ENCODE peak calls at places on chromosomes 1 and 21, in five cellular contexts. One of them, this sample, is unnamed.

GRCh38 chr1:203159844-203160243 is 15.8 kb downstream of the MYBPH start:
- DNase-seq in iPS-NIHi11: no peak
- DNase-seq in lower lobe of right lung: no peak
- DNase-seq in NCI-H1417: no peak
- DNase-seq in AG10803: no peak
- DNase-seq in this sample: no peak

GRCh38 chr1:202567747-202568146 is 142.5 kb downstream of the SYT2 start:
- DNase-seq in lower lobe of right lung: no peak
- DNase-seq in AG10803: peak; percentile 82
- DNase-seq in NCI-H1417: no peak
- DNase-seq in iPS-NIHi11: peak; percentile 46
- DNase-seq in this sample: no peak

GRCh38 chr1:7553042-7553690 is 217.9 kb upstream of the VAMP3 start:
- DNase-seq in iPS-NIHi11: no peak
- DNase-seq in AG10803: no peak
- DNase-seq in NCI-H1417: peak; percentile 5
- DNase-seq in lower lobe of right lung: no peak
- DNase-seq in this sample: no peak

GRCh38 chr1:49435291-49435690 is 588.5 kb downstream of the AGBL4 start:
- DNase-seq in NCI-H1417: peak; percentile 63
- DNase-seq in iPS-NIHi11: no peak
- DNase-seq in AG10803: no peak
- DNase-seq in lower lobe of right lung: no peak
- DNase-seq in this sample: peak; percentile 16

GRCh38 chr1:167052389-167052788 is 37.8 kb downstream of the GPA33 start:
- DNase-seq in lower lobe of right lung: no peak
- DNase-seq in iPS-NIHi11: peak; percentile 72
- DNase-seq in AG10803: no peak
- DNase-seq in NCI-H1417: peak; percentile 33
- DNase-seq in this sample: no peak

GRCh38 chr1:212479188-212479587 is 46.5 kb downstream of the NENF start:
- DNase-seq in AG10803: no peak
- DNase-seq in lower lobe of right lung: no peak
- DNase-seq in NCI-H1417: no peak
- DNase-seq in iPS-NIHi11: no peak
- DNase-seq in this sample: no peak

GRCh38 chr1:27522148-27522859 is 32.3 kb upstream of the WASF2 start:
- DNase-seq in iPS-NIHi11: no peak
- DNase-seq in NCI-H1417: peak; percentile 93
- DNase-seq in AG10803: no peak
- DNase-seq in lower lobe of right lung: peak; percentile 70
- DNase-seq in this sample: peak; percentile 99

GRCh38 chr1:52482326-52483004 is 70.4 kb downstream of the TUT4 start:
- DNase-seq in NCI-H1417: no peak
- DNase-seq in lower lobe of right lung: no peak
- DNase-seq in AG10803: no peak
- DNase-seq in iPS-NIHi11: no peak
- DNase-seq in this sample: no peak

GRCh38 chr21:42038826-42039425 is 28.8 kb upstream of the ZBTB21 start:
- DNase-seq in AG10803: peak; percentile 87
- DNase-seq in iPS-NIHi11: no peak
- DNase-seq in NCI-H1417: no peak
- DNase-seq in lower lobe of right lung: no peak
- DNase-seq in this sample: no peak

GRCh38 chr1:206866062-206866461 is 639 bp downstream of the IL20 start:
- DNase-seq in AG10803: peak; percentile 66
- DNase-seq in iPS-NIHi11: no peak
- DNase-seq in NCI-H1417: no peak
- DNase-seq in lower lobe of right lung: no peak
- DNase-seq in this sample: no peak

GRCh38 chr1:184709418-184709817 is 45.2 kb downstream of the EDEM3 start:
- DNase-seq in lower lobe of right lung: no peak
- DNase-seq in iPS-NIHi11: no peak
- DNase-seq in AG10803: no peak
- DNase-seq in NCI-H1417: no peak
- DNase-seq in this sample: no peak

GRCh38 chr1:226650236-226650841 is 88.7 kb downstream of the ITPKB start:
- DNase-seq in lower lobe of right lung: peak; percentile 42
- DNase-seq in NCI-H1417: no peak
- DNase-seq in iPS-NIHi11: no peak
- DNase-seq in AG10803: no peak
- DNase-seq in this sample: no peak

GRCh38 chr1:84271452-84272273 is 29.8 kb upstream of the SAMD13 start:
- DNase-seq in iPS-NIHi11: peak; percentile 21
- DNase-seq in lower lobe of right lung: no peak
- DNase-seq in AG10803: peak; percentile 44
- DNase-seq in NCI-H1417: peak; percentile 40
- DNase-seq in this sample: no peak

GRCh38 chr1:19087017-19087736 is 122.9 kb downstream of the UBR4 start:
- DNase-seq in iPS-NIHi11: no peak
- DNase-seq in AG10803: no peak
- DNase-seq in NCI-H1417: no peak
- DNase-seq in lower lobe of right lung: no peak
- DNase-seq in this sample: no peak

GRCh38 chr21:17550671-17551308 is 37.9 kb downstream of the CXADR start:
- DNase-seq in lower lobe of right lung: no peak
- DNase-seq in AG10803: no peak
- DNase-seq in iPS-NIHi11: no peak
- DNase-seq in NCI-H1417: no peak
- DNase-seq in this sample: no peak

GRCh38 chr21:34811368-34811767 is 142.6 kb downstream of the CLIC6 start:
- DNase-seq in lower lobe of right lung: no peak
- DNase-seq in AG10803: no peak
- DNase-seq in NCI-H1417: no peak
- DNase-seq in iPS-NIHi11: no peak
- DNase-seq in this sample: no peak

GRCh38 chr1:214310777-214311690 is 30.1 kb downstream of the SMYD2 start:
- DNase-seq in iPS-NIHi11: no peak
- DNase-seq in lower lobe of right lung: no peak
- DNase-seq in AG10803: no peak
- DNase-seq in NCI-H1417: no peak
- DNase-seq in this sample: no peak

GRCh38 chr1:152111515-152111968 is 3.7 kb downstream of the TCHH start:
- DNase-seq in NCI-H1417: peak; percentile 81
- DNase-seq in AG10803: peak; percentile 46
- DNase-seq in lower lobe of right lung: no peak
- DNase-seq in iPS-NIHi11: peak; percentile 21
- DNase-seq in this sample: no peak

GRCh38 chr1:96845464-96845863 is 123.9 kb downstream of the PTBP2 start:
- DNase-seq in NCI-H1417: no peak
- DNase-seq in lower lobe of right lung: no peak
- DNase-seq in AG10803: no peak
- DNase-seq in iPS-NIHi11: peak; percentile 69
- DNase-seq in this sample: no peak

GRCh38 chr1:46137901-46138300 is 5.5 kb upstream of the PIK3R3 start:
- DNase-seq in lower lobe of right lung: no peak
- DNase-seq in NCI-H1417: no peak
- DNase-seq in AG10803: peak; percentile 31
- DNase-seq in iPS-NIHi11: no peak
- DNase-seq in this sample: no peak

GRCh38 chr1:39900662-39901485 is 843 bp downstream of the MYCL start:
- DNase-seq in iPS-NIHi11: no peak
- DNase-seq in lower lobe of right lung: peak; percentile 56
- DNase-seq in NCI-H1417: peak; percentile 69
- DNase-seq in AG10803: peak; percentile 27
- DNase-seq in this sample: no peak

GRCh38 chr1:87958711-87959110 is 630.0 kb downstream of the LMO4 start:
- DNase-seq in lower lobe of right lung: no peak
- DNase-seq in NCI-H1417: no peak
- DNase-seq in iPS-NIHi11: no peak
- DNase-seq in AG10803: no peak
- DNase-seq in this sample: no peak

GRCh38 chr1:169321539-169321938 is 46.1 kb downstream of the NME7 start:
- DNase-seq in iPS-NIHi11: no peak
- DNase-seq in lower lobe of right lung: no peak
- DNase-seq in NCI-H1417: no peak
- DNase-seq in AG10803: peak; percentile 15
- DNase-seq in this sample: peak; percentile 20

GRCh38 chr1:29136463-29136915 is 12.8 kb upstream of the TMEM200B start:
- DNase-seq in iPS-NIHi11: peak; percentile 67
- DNase-seq in AG10803: peak; percentile 50
- DNase-seq in NCI-H1417: no peak
- DNase-seq in lower lobe of right lung: no peak
- DNase-seq in this sample: no peak

GRCh38 chr1:226568077-226568831 is 19.7 kb downstream of the STUM start:
- DNase-seq in iPS-NIHi11: peak; percentile 74
- DNase-seq in NCI-H1417: no peak
- DNase-seq in lower lobe of right lung: no peak
- DNase-seq in AG10803: peak; percentile 75
- DNase-seq in this sample: no peak

This sample was measured in epithelial cell of prostate.